ENCODE peak calls at places on chromosomes 13 and 19, in ten cellular contexts. One of them, this sample, is unnamed.

GRCh38 chr19:33904681-33905080 is 108.0 kb downstream of the KCTD15 start:
- DNase-seq in hypothalamus: no peak
- DNase-seq in GM04504: no peak
- DNase-seq in T-helper 9 cell: no peak
- DNase-seq in DND-41: no peak
- DNase-seq in effector CD4-positive, alpha-beta T cell: no peak
- DNase-seq in left cardiac atrium: peak
- DNase-seq in stimulated activated CD8-positive, alpha-beta memory T cell treated with anti-CD3 and anti-CD28 coated beads, Interleukin-7, amount 100 ng/mL, for 1 hour: no peak
- DNase-seq in substantia nigra: no peak
- DNase-seq in astrocyte of the spinal cord: peak
- DNase-seq in this sample: no peak

GRCh38 chr13:42233726-42234125 is 38.2 kb upstream of the AKAP11 start:
- DNase-seq in effector CD4-positive, alpha-beta T cell: no peak
- DNase-seq in T-helper 9 cell: no peak
- DNase-seq in left cardiac atrium: no peak
- DNase-seq in astrocyte of the spinal cord: no peak
- DNase-seq in hypothalamus: no peak
- DNase-seq in substantia nigra: no peak
- DNase-seq in stimulated activated CD8-positive, alpha-beta memory T cell treated with anti-CD3 and anti-CD28 coated beads, Interleukin-7, amount 100 ng/mL, for 1 hour: no peak
- DNase-seq in GM04504: no peak
- DNase-seq in DND-41: no peak
- DNase-seq in this sample: no peak

GRCh38 chr13:42807236-42807635 is 25.9 kb downstream of the FAM216B start:
- DNase-seq in substantia nigra: no peak
- DNase-seq in GM04504: no peak
- DNase-seq in effector CD4-positive, alpha-beta T cell: no peak
- DNase-seq in astrocyte of the spinal cord: peak
- DNase-seq in stimulated activated CD8-positive, alpha-beta memory T cell treated with anti-CD3 and anti-CD28 coated beads, Interleukin-7, amount 100 ng/mL, for 1 hour: no peak
- DNase-seq in hypothalamus: no peak
- DNase-seq in left cardiac atrium: no peak
- DNase-seq in DND-41: peak
- DNase-seq in T-helper 9 cell: no peak
- DNase-seq in this sample: no peak

GRCh38 chr13:48892311-48892710 is 83.4 kb upstream of the FNDC3A start:
- DNase-seq in substantia nigra: no peak
- DNase-seq in T-helper 9 cell: no peak
- DNase-seq in left cardiac atrium: no peak
- DNase-seq in GM04504: peak
- DNase-seq in effector CD4-positive, alpha-beta T cell: no peak
- DNase-seq in stimulated activated CD8-positive, alpha-beta memory T cell treated with anti-CD3 and anti-CD28 coated beads, Interleukin-7, amount 100 ng/mL, for 1 hour: no peak
- DNase-seq in hypothalamus: no peak
- DNase-seq in DND-41: no peak
- DNase-seq in astrocyte of the spinal cord: peak
- DNase-seq in this sample: no peak

GRCh38 chr13:106432636-106433035 is 102.8 kb downstream of the EFNB2 start:
- DNase-seq in left cardiac atrium: no peak
- DNase-seq in effector CD4-positive, alpha-beta T cell: no peak
- DNase-seq in substantia nigra: no peak
- DNase-seq in astrocyte of the spinal cord: no peak
- DNase-seq in GM04504: no peak
- DNase-seq in hypothalamus: no peak
- DNase-seq in DND-41: no peak
- DNase-seq in stimulated activated CD8-positive, alpha-beta memory T cell treated with anti-CD3 and anti-CD28 coated beads, Interleukin-7, amount 100 ng/mL, for 1 hour: no peak
- DNase-seq in T-helper 9 cell: no peak
- DNase-seq in this sample: no peak

GRCh38 chr13:72437458-72437857 is 290.0 kb downstream of the MZT1 start:
- DNase-seq in stimulated activated CD8-positive, alpha-beta memory T cell treated with anti-CD3 and anti-CD28 coated beads, Interleukin-7, amount 100 ng/mL, for 1 hour: no peak
- DNase-seq in left cardiac atrium: no peak
- DNase-seq in effector CD4-positive, alpha-beta T cell: no peak
- DNase-seq in astrocyte of the spinal cord: peak
- DNase-seq in GM04504: peak
- DNase-seq in hypothalamus: no peak
- DNase-seq in T-helper 9 cell: no peak
- DNase-seq in substantia nigra: no peak
- DNase-seq in DND-41: no peak
- DNase-seq in this sample: no peak

GRCh38 chr13:89066868-89067466 is 1395.8 kb downstream of the SLITRK5 start:
- DNase-seq in DND-41: peak
- DNase-seq in effector CD4-positive, alpha-beta T cell: no peak
- DNase-seq in left cardiac atrium: no peak
- DNase-seq in T-helper 9 cell: no peak
- DNase-seq in stimulated activated CD8-positive, alpha-beta memory T cell treated with anti-CD3 and anti-CD28 coated beads, Interleukin-7, amount 100 ng/mL, for 1 hour: no peak
- DNase-seq in astrocyte of the spinal cord: peak
- DNase-seq in hypothalamus: no peak
- DNase-seq in GM04504: no peak
- DNase-seq in substantia nigra: no peak
- DNase-seq in this sample: peak

GRCh38 chr13:99656843-99657506 is 155.7 kb downstream of the TM9SF2 start:
- DNase-seq in hypothalamus: no peak
- DNase-seq in GM04504: no peak
- DNase-seq in effector CD4-positive, alpha-beta T cell: no peak
- DNase-seq in substantia nigra: no peak
- DNase-seq in astrocyte of the spinal cord: peak
- DNase-seq in left cardiac atrium: no peak
- DNase-seq in DND-41: peak
- DNase-seq in stimulated activated CD8-positive, alpha-beta memory T cell treated with anti-CD3 and anti-CD28 coated beads, Interleukin-7, amount 100 ng/mL, for 1 hour: no peak
- DNase-seq in T-helper 9 cell: no peak
- DNase-seq in this sample: peak

GRCh38 chr13:107018285-107018684 is 450.3 kb upstream of the ARGLU1 start:
- DNase-seq in GM04504: no peak
- DNase-seq in left cardiac atrium: no peak
- DNase-seq in DND-41: no peak
- DNase-seq in astrocyte of the spinal cord: no peak
- DNase-seq in effector CD4-positive, alpha-beta T cell: no peak
- DNase-seq in T-helper 9 cell: no peak
- DNase-seq in substantia nigra: no peak
- DNase-seq in stimulated activated CD8-positive, alpha-beta memory T cell treated with anti-CD3 and anti-CD28 coated beads, Interleukin-7, amount 100 ng/mL, for 1 hour: no peak
- DNase-seq in hypothalamus: no peak
- DNase-seq in this sample: no peak

GRCh38 chr13:91123456-91124127 is 223.9 kb upstream of the MIR17HG start:
- DNase-seq in astrocyte of the spinal cord: no peak
- DNase-seq in T-helper 9 cell: no peak
- DNase-seq in effector CD4-positive, alpha-beta T cell: no peak
- DNase-seq in substantia nigra: no peak
- DNase-seq in DND-41: no peak
- DNase-seq in hypothalamus: no peak
- DNase-seq in left cardiac atrium: no peak
- DNase-seq in GM04504: no peak
- DNase-seq in stimulated activated CD8-positive, alpha-beta memory T cell treated with anti-CD3 and anti-CD28 coated beads, Interleukin-7, amount 100 ng/mL, for 1 hour: no peak
- DNase-seq in this sample: no peak

GRCh38 chr13:97068146-97068545 is 73.9 kb upstream of the OXGR1 start:
- DNase-seq in T-helper 9 cell: no peak
- DNase-seq in astrocyte of the spinal cord: peak
- DNase-seq in substantia nigra: no peak
- DNase-seq in GM04504: no peak
- DNase-seq in effector CD4-positive, alpha-beta T cell: no peak
- DNase-seq in stimulated activated CD8-positive, alpha-beta memory T cell treated with anti-CD3 and anti-CD28 coated beads, Interleukin-7, amount 100 ng/mL, for 1 hour: no peak
- DNase-seq in hypothalamus: no peak
- DNase-seq in DND-41: no peak
- DNase-seq in left cardiac atrium: no peak
- DNase-seq in this sample: no peak

GRCh38 chr19:13118424-13119193 is 545 bp downstream of the NACC1 start:
- DNase-seq in GM04504: no peak
- DNase-seq in substantia nigra: no peak
- DNase-seq in effector CD4-positive, alpha-beta T cell: no peak
- DNase-seq in astrocyte of the spinal cord: peak
- DNase-seq in hypothalamus: no peak
- DNase-seq in DND-41: peak
- DNase-seq in T-helper 9 cell: no peak
- DNase-seq in left cardiac atrium: peak
- DNase-seq in stimulated activated CD8-positive, alpha-beta memory T cell treated with anti-CD3 and anti-CD28 coated beads, Interleukin-7, amount 100 ng/mL, for 1 hour: no peak
- DNase-seq in this sample: no peak

GRCh38 chr19:45568732-45569131 is 15.9 kb downstream of the OPA3 start:
- DNase-seq in astrocyte of the spinal cord: peak
- DNase-seq in substantia nigra: no peak
- DNase-seq in effector CD4-positive, alpha-beta T cell: no peak
- DNase-seq in left cardiac atrium: no peak
- DNase-seq in DND-41: no peak
- DNase-seq in stimulated activated CD8-positive, alpha-beta memory T cell treated with anti-CD3 and anti-CD28 coated beads, Interleukin-7, amount 100 ng/mL, for 1 hour: no peak
- DNase-seq in T-helper 9 cell: no peak
- DNase-seq in hypothalamus: no peak
- DNase-seq in GM04504: no peak
- DNase-seq in this sample: no peak

This sample was measured in activated gamma-delta T cell treated with Interleukin-2 at 50 U/mL for 16 hours.